ENCODE peak calls at places on chromosomes 5 and 9, in five cellular contexts. X, P, O, G and R are unnamed samples.
A peak's percentile ranks its signal among the peaks of the same experiment; 100 is the strongest.

GRCh38 chr9:137162505-137163100 is 7.2 kb downstream of the LRRC26 start:
- DNase-seq in X (no peak), P (no peak), O (no peak), G (peak; percentile 62), R (peak; percentile 51)

GRCh38 chr5:80246995-80247729 is 8.7 kb downstream of the SERINC5 start:
- DNase-seq in X (no peak), P (peak; percentile 69), O (peak; percentile 85), G (peak; percentile 58), R (peak; percentile 66)

GRCh38 chr5:14488697-14489096 is 92.9 kb upstream of the OTULINL start:
- DNase-seq in X (no peak), P (no peak), O (no peak), G (no peak), R (no peak)

GRCh38 chr9:92982130-92982529 is 34.8 kb downstream of the FGD3 start:
- DNase-seq in X (no peak), P (no peak), O (no peak), G (no peak), R (no peak)

GRCh38 chr9:36798350-36799065 is 225.8 kb downstream of the MELK start:
- DNase-seq in X (no peak), P (no peak), O (peak; percentile 3), G (no peak), R (no peak)

GRCh38 chr9:73348485-73348884 is 196.8 kb downstream of the ANXA1 start:
- DNase-seq in X (no peak), P (no peak), O (no peak), G (no peak), R (no peak)

GRCh38 chr9:107488400-107489143 is 997 bp downstream of the KLF4 start:
- DNase-seq in X (no peak), P (peak; percentile 74), O (peak; percentile 69), G (peak; percentile 33), R (peak; percentile 72)

GRCh38 chr9:133344071-133344470 is 3.9 kb downstream of the MED22 start:
- DNase-seq in X (no peak), P (no peak), O (no peak), G (no peak), R (no peak)

GRCh38 chr9:93089481-93089991 is 6.5 kb upstream of the CARD19 start:
- DNase-seq in X (no peak), P (no peak), O (no peak), G (no peak), R (peak; percentile 50)

GRCh38 chr9:16213781-16214515 is 656.5 kb downstream of the BNC2 start:
- DNase-seq in X (no peak), P (peak; percentile 67), O (peak; percentile 25), G (peak; percentile 17), R (peak; percentile 65)

GRCh38 chr5:31492824-31493223 is 39.1 kb downstream of the DROSHA start:
- DNase-seq in X (no peak), P (no peak), O (no peak), G (no peak), R (no peak)

GRCh38 chr5:139982157-139982974 is 60.7 kb downstream of the NRG2 start:
- DNase-seq in X (no peak), P (no peak), O (no peak), G (peak; percentile 30), R (peak; percentile 22)

GRCh38 chr9:87606921-87607521 is 109.4 kb downstream of the DAPK1 start:
- DNase-seq in X (no peak), P (no peak), O (peak; percentile 31), G (no peak), R (no peak)

GRCh38 chr5:163760498-163760897 is 255.1 kb downstream of the MAT2B start:
- DNase-seq in X (no peak), P (no peak), O (no peak), G (no peak), R (no peak)

GRCh38 chr9:4946937-4947336 is 38.1 kb upstream of the JAK2 start:
- DNase-seq in X (no peak), P (no peak), O (no peak), G (no peak), R (no peak)

GRCh38 chr5:93359296-93359957 is 221.6 kb downstream of the NR2F1-AS1 start:
- DNase-seq in X (no peak), P (no peak), O (peak; percentile 61), G (peak; percentile 17), R (peak; percentile 31)

GRCh38 chr9:114627553-114627952 is 16.5 kb downstream of the TMEM268 start:
- DNase-seq in X (no peak), P (no peak), O (no peak), G (no peak), R (no peak)

GRCh38 chr9:114621561-114621960 is 10.5 kb downstream of the TMEM268 start:
- DNase-seq in X (no peak), P (no peak), O (no peak), G (no peak), R (no peak)

GRCh38 chr9:114621975-114622609 is 11.0 kb downstream of the TMEM268 start:
- DNase-seq in X (no peak), P (peak; percentile 42), O (no peak), G (no peak), R (peak; percentile 77)

GRCh38 chr9:114626415-114627029 is 15.4 kb downstream of the TMEM268 start:
- DNase-seq in X (no peak), P (no peak), O (no peak), G (no peak), R (no peak)

DNA sequence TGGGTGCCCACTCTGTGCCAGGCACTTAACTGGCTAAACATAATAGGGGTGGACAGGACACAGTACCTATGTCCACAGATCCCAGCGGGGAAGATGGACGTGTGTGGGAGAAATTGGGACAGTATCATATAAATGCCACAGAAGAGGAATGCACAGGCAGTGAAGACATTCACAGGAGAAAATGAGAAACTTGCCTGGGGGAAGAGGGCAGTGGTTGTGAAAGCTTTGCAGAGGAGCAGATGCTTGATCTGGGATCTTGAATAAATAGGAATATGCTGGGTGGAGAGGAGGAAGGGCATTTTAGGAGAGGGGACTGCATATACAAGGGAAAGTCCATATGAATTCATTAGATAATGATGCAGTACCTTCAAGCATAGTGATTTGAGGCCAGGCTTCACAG is 13.6 kb downstream of the TMEM268 start:
- DNase-seq in X (no peak), P (no peak), O (no peak), G (no peak), R (no peak)
- H3K36me3 ChIP-seq in X (peaks cover 27% of the 10 kb centered on the region), P (no peaks in the 10 kb centered on the region), O (no peaks in the 10 kb centered on the region), G (no peaks in the 10 kb centered on the region), R (peaks cover 31% of the 10 kb centered on the region)

GRCh38 chr5:149782900-149783586 is 52.9 kb downstream of the PPARGC1B start:
- DNase-seq in X (no peak), P (no peak), O (no peak), G (no peak), R (no peak)

GRCh38 chr5:149781612-149782011 is 51.5 kb downstream of the PPARGC1B start:
- DNase-seq in X (no peak), P (no peak), O (no peak), G (no peak), R (no peak)

GRCh38 chr5:149788964-149789363 is 58.9 kb downstream of the PPARGC1B start:
- DNase-seq in X (no peak), P (no peak), O (no peak), G (no peak), R (no peak)

GRCh38 chr5:149782018-149782899 is 52.1 kb downstream of the PPARGC1B start:
- DNase-seq in X (no peak), P (no peak), O (no peak), G (no peak), R (no peak)

GRCh38 chr5:149785341-149785740 is 55.2 kb downstream of the PPARGC1B start:
- DNase-seq in X (no peak), P (no peak), O (no peak), G (no peak), R (no peak)
- H3K4me1 ChIP-seq in X (no peaks in the 10 kb centered on the region), P (peaks cover 19% of the 10 kb centered on the region), O (peaks cover 20% of the 10 kb centered on the region), G (peaks cover 25% of the 10 kb centered on the region), R (peaks cover 22% of the 10 kb centered on the region)

GRCh38 chr9:101594796-101595195 is at the start of gene PPP3R2:
- DNase-seq in X (no peak), P (no peak), O (no peak), G (no peak), R (no peak)
- H3K4me3 ChIP-seq in X (no peak within 1 kb of the TSS), P (no peak within 1 kb of the TSS), O (no peak within 1 kb of the TSS), G (no peak within 1 kb of the TSS), R (no peak within 1 kb of the TSS)

GRCh38 chr9:35712762-35713400 is 19.1 kb downstream of the TLN1 start:
- DNase-seq in X (no peak), P (no peak), O (peak; percentile 29), G (no peak), R (no peak)

GRCh38 chr9:35708146-35708545 is 18.4 kb upstream of the TPM2 start:
- DNase-seq in X (no peak), P (no peak), O (no peak), G (no peak), R (no peak)

GRCh38 chr9:35711501-35712428 is 20.2 kb downstream of the TLN1 start:
- DNase-seq in X (no peak), P (no peak), O (peak; percentile 86), G (no peak), R (no peak)

GRCh38 chr9:35713578-35713977 is 18.4 kb downstream of the TLN1 start:
- DNase-seq in X (no peak), P (no peak), O (no peak), G (no peak), R (no peak)

GRCh38 chr9:35710818-35711500 is 21.0 kb downstream of the TLN1 start:
- DNase-seq in X (no peak), P (no peak), O (no peak), G (no peak), R (no peak)
- H3K36me3 ChIP-seq in X (peaks cover 89% of the 10 kb centered on the region), P (peaks cover 41% of the 10 kb centered on the region), O (no peaks in the 10 kb centered on the region), G (peaks cover 31% of the 10 kb centered on the region), R (peaks cover 95% of the 10 kb centered on the region)

DNA sequence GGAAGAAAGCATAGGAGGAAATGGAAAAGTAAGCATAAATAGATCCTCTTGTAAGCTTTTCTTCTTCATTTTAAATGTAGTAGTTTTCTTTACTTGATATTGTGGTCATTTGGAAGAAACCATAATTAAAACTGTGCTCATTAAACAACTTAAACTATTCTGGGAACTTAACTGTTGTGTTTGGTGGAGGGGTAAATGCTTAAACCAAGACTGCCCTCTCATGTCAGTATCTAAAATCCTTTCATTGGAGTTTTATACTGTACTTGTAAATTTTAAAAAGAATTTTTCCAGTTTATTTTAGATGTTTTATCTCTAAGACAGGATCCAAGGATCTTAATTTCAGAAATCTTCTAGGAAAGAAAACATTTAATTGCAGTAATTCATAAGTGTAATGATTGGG is 41.4 kb downstream of the MAP3K1 start:
- DNase-seq in X (no peak), P (no peak), O (no peak), G (no peak), R (no peak)
- H3K4me1 ChIP-seq in X (peaks cover 37% of the 10 kb centered on the region), P (peaks cover 15% of the 10 kb centered on the region), O (peaks cover 3% of the 10 kb centered on the region), G (peaks cover 48% of the 10 kb centered on the region), R (peaks cover 57% of the 10 kb centered on the region)

DNA sequence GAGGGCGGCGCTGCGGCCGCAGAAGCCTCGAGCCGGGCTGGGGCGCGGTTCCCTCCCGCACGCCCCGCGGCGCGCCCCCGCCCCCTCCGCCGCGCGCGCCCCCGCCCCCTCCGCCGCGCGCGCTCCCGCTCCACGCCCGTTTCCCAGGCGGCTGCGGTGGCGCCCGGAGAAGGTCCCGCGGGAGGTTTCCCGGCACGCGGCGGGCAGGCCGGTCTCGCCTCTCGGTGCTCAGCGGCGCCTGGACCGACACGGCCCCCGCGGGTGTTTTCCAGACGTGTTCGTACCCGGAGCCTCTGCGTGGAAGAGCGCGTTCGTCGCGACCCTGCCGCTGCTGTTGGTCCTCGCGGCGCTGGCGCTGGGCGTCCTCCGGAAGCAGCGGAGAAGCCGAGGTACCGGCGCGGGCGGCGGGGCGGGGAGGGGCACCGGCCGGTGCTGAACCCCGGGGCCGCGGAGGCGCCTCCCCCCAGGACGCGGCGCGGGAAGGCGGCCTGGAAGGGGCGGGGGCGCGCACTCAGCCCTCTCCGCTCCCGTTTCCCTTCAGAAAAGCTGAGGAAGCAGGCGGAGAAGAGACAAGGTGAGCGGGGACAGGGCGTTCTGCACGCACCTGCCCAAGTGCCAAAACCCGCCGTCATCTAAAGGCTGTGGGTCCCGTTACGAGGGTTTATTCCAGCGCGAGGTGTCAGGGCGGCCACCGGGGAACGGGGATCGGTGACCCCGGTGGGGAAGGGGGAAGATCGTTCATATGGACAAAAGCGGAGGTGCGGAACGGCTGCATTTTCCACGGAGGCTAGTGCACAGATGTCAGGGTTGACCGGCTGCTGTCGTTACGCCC is 13.1 kb downstream of the BTNL9 start:
- DNase-seq in X (no peak), P (no peak), O (no peak), G (peak; percentile 26), R (no peak)
- H3K4me3 ChIP-seq in X (peak overlapping the region; percentile 39), P (peak overlapping the region; percentile 41), O (no peak overlapping the region), G (peak overlapping the region; percentile 36), R (no peak overlapping the region)